ENCODE peak calls at places on chromosomes 12 and 14, in ten cellular contexts. One of them, this sample, is unnamed.

GRCh38 chr14:30227436-30227835 is 299.8 kb upstream of the PRKD1 start:
- DNase-seq in endodermal cell: no peak
- DNase-seq in HCT116: no peak
- DNase-seq in HepG2: no peak
- DNase-seq in IMR-90: peak
- DNase-seq in Karpas-422: no peak
- DNase-seq in astrocyte: no peak
- DNase-seq in keratinocyte: no peak
- DNase-seq in kidney: no peak
- DNase-seq in GM12878: no peak
- DNase-seq in this sample: no peak

GRCh38 chr12:15772405-15773018 is 16.7 kb downstream of the EPS8 start:
- DNase-seq in endodermal cell: no peak
- DNase-seq in HCT116: no peak
- DNase-seq in HepG2: peak
- DNase-seq in IMR-90: peak
- DNase-seq in Karpas-422: no peak
- DNase-seq in astrocyte: no peak
- DNase-seq in keratinocyte: no peak
- DNase-seq in kidney: no peak
- DNase-seq in GM12878: no peak
- DNase-seq in this sample: no peak

GRCh38 chr12:1562813-1563412 is 31.5 kb downstream of the FBXL14 start:
- DNase-seq in endodermal cell: no peak
- DNase-seq in HCT116: no peak
- DNase-seq in HepG2: no peak
- DNase-seq in IMR-90: no peak
- DNase-seq in Karpas-422: no peak
- DNase-seq in astrocyte: peak
- DNase-seq in keratinocyte: no peak
- DNase-seq in kidney: no peak
- DNase-seq in GM12878: no peak
- DNase-seq in this sample: no peak

GRCh38 chr12:18283776-18284175 is 22.5 kb downstream of the PIK3C2G start:
- DNase-seq in endodermal cell: peak
- DNase-seq in HCT116: no peak
- DNase-seq in HepG2: no peak
- DNase-seq in IMR-90: no peak
- DNase-seq in Karpas-422: no peak
- DNase-seq in astrocyte: no peak
- DNase-seq in keratinocyte: no peak
- DNase-seq in kidney: no peak
- DNase-seq in GM12878: no peak
- DNase-seq in this sample: no peak

GRCh38 chr12:123571343-123571813 is 13.0 kb upstream of the TMED2 start:
- DNase-seq in endodermal cell: peak
- DNase-seq in HCT116: peak
- DNase-seq in HepG2: peak
- DNase-seq in IMR-90: peak
- DNase-seq in Karpas-422: no peak
- DNase-seq in astrocyte: peak
- DNase-seq in keratinocyte: no peak
- DNase-seq in kidney: peak
- DNase-seq in GM12878: no peak
- DNase-seq in this sample: peak

GRCh38 chr12:102390068-102390467 is 90.3 kb downstream of the IGF1 start:
- DNase-seq in endodermal cell: no peak
- DNase-seq in HCT116: no peak
- DNase-seq in HepG2: no peak
- DNase-seq in IMR-90: no peak
- DNase-seq in Karpas-422: no peak
- DNase-seq in astrocyte: no peak
- DNase-seq in keratinocyte: no peak
- DNase-seq in kidney: no peak
- DNase-seq in GM12878: no peak
- DNase-seq in this sample: no peak

GRCh38 chr12:76782440-76782996 is 18.6 kb downstream of the ZDHHC17 start:
- DNase-seq in endodermal cell: no peak
- DNase-seq in HCT116: no peak
- DNase-seq in HepG2: peak
- DNase-seq in IMR-90: no peak
- DNase-seq in Karpas-422: no peak
- DNase-seq in astrocyte: no peak
- DNase-seq in keratinocyte: no peak
- DNase-seq in kidney: no peak
- DNase-seq in GM12878: no peak
- DNase-seq in this sample: no peak

GRCh38 chr14:69153848-69154208 is 909 bp upstream of the DCAF5 start:
- DNase-seq in endodermal cell: peak
- DNase-seq in HCT116: no peak
- DNase-seq in HepG2: peak
- DNase-seq in IMR-90: no peak
- DNase-seq in Karpas-422: peak
- DNase-seq in astrocyte: peak
- DNase-seq in keratinocyte: no peak
- DNase-seq in kidney: peak
- DNase-seq in GM12878: no peak
- DNase-seq in this sample: peak

GRCh38 chr12:11958216-11959091 is 112.3 kb upstream of the BCL2L14 start:
- DNase-seq in endodermal cell: peak
- DNase-seq in HCT116: no peak
- DNase-seq in HepG2: peak
- DNase-seq in IMR-90: peak
- DNase-seq in Karpas-422: no peak
- DNase-seq in astrocyte: peak
- DNase-seq in keratinocyte: no peak
- DNase-seq in kidney: no peak
- DNase-seq in GM12878: no peak
- DNase-seq in this sample: no peak

GRCh38 chr12:58249610-58250009 is 308.2 kb downstream of the ATP23 start:
- DNase-seq in endodermal cell: peak
- DNase-seq in HCT116: no peak
- DNase-seq in HepG2: no peak
- DNase-seq in IMR-90: no peak
- DNase-seq in Karpas-422: no peak
- DNase-seq in astrocyte: peak
- DNase-seq in keratinocyte: no peak
- DNase-seq in kidney: no peak
- DNase-seq in GM12878: no peak
- DNase-seq in this sample: no peak

GRCh38 chr12:68733661-68734071 is 12.3 kb upstream of the SLC35E3 start:
- DNase-seq in endodermal cell: no peak
- DNase-seq in HCT116: no peak
- DNase-seq in HepG2: no peak
- DNase-seq in IMR-90: peak
- DNase-seq in Karpas-422: no peak
- DNase-seq in astrocyte: peak
- DNase-seq in keratinocyte: no peak
- DNase-seq in kidney: no peak
- DNase-seq in GM12878: no peak
- DNase-seq in this sample: no peak

GRCh38 chr12:124507188-124508109 is 60.0 kb downstream of the NCOR2 start:
- DNase-seq in endodermal cell: no peak
- DNase-seq in HCT116: no peak
- DNase-seq in HepG2: no peak
- DNase-seq in IMR-90: peak
- DNase-seq in Karpas-422: no peak
- DNase-seq in astrocyte: peak
- DNase-seq in keratinocyte: no peak
- DNase-seq in kidney: peak
- DNase-seq in GM12878: no peak
- DNase-seq in this sample: no peak

GRCh38 chr12:116376354-116377193 is 99.1 kb upstream of the MED13L start:
- DNase-seq in endodermal cell: no peak
- DNase-seq in HCT116: no peak
- DNase-seq in HepG2: no peak
- DNase-seq in IMR-90: peak
- DNase-seq in Karpas-422: no peak
- DNase-seq in astrocyte: peak
- DNase-seq in keratinocyte: no peak
- DNase-seq in kidney: no peak
- DNase-seq in GM12878: no peak
- DNase-seq in this sample: no peak

GRCh38 chr12:48768147-48768546 is 20.7 kb downstream of the ADCY6 start:
- DNase-seq in endodermal cell: peak
- DNase-seq in HCT116: no peak
- DNase-seq in HepG2: no peak
- DNase-seq in IMR-90: no peak
- DNase-seq in Karpas-422: no peak
- DNase-seq in astrocyte: no peak
- DNase-seq in keratinocyte: no peak
- DNase-seq in kidney: no peak
- DNase-seq in GM12878: no peak
- DNase-seq in this sample: no peak

GRCh38 chr12:120399531-120399930 is 30.6 kb upstream of the MSI1 start:
- DNase-seq in endodermal cell: no peak
- DNase-seq in HCT116: no peak
- DNase-seq in HepG2: no peak
- DNase-seq in IMR-90: peak
- DNase-seq in Karpas-422: peak
- DNase-seq in astrocyte: peak
- DNase-seq in keratinocyte: no peak
- DNase-seq in kidney: no peak
- DNase-seq in GM12878: peak
- DNase-seq in this sample: no peak

DNA sequence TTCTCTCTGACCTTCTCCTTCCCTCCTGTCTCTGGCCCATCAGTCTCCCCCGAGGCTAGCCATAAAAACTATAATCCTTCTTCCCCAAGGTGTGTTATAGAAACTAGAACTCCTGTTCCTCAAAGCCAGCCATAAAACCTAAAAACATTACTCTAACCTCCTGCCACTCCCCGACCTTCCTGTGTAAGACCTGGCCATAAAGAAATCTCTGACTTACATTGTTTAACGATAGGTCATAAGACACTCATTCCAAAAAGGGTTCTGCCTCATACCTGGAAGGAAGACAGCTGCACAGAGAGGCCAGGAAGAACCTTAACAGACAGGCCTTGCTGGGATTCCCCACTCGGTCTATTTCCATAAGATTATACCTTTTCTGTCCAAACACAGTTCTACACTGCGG is 70.9 kb upstream of the EEA1 start:
- DNase-seq in endodermal cell: no peak
- DNase-seq in HCT116: no peak
- DNase-seq in HepG2: no peak
- DNase-seq in IMR-90: no peak
- DNase-seq in Karpas-422: no peak
- DNase-seq in astrocyte: no peak
- DNase-seq in keratinocyte: no peak
- DNase-seq in kidney: no peak
- DNase-seq in GM12878: no peak
- DNase-seq in this sample: peak
- H3K9ac ChIP-seq in endodermal cell: no peak
- H3K9ac ChIP-seq in HCT116: no peak
- H3K9ac ChIP-seq in HepG2: no peak
- H3K9ac ChIP-seq in IMR-90: no peak
- H3K9ac ChIP-seq in Karpas-422: no peak
- H3K9ac ChIP-seq in astrocyte: no peak
- H3K9ac ChIP-seq in keratinocyte: no peak
- H3K9ac ChIP-seq in kidney: no peak
- H3K9ac ChIP-seq in GM12878: no peak
- H3K9ac ChIP-seq in this sample: no peak

GRCh38 chr12:95070378-95070777 is 3.0 kb downstream of the NR2C1 start:
- DNase-seq in endodermal cell: no peak
- DNase-seq in HCT116: no peak
- DNase-seq in HepG2: no peak
- DNase-seq in IMR-90: no peak
- DNase-seq in Karpas-422: no peak
- DNase-seq in astrocyte: no peak
- DNase-seq in keratinocyte: no peak
- DNase-seq in kidney: no peak
- DNase-seq in GM12878: no peak
- DNase-seq in this sample: no peak

GRCh38 chr12:95060951-95061350 is 12.5 kb downstream of the NR2C1 start:
- DNase-seq in endodermal cell: no peak
- DNase-seq in HCT116: no peak
- DNase-seq in HepG2: no peak
- DNase-seq in IMR-90: no peak
- DNase-seq in Karpas-422: no peak
- DNase-seq in astrocyte: no peak
- DNase-seq in keratinocyte: no peak
- DNase-seq in kidney: no peak
- DNase-seq in GM12878: no peak
- DNase-seq in this sample: no peak

GRCh38 chr12:95066091-95066855 is 7.1 kb downstream of the NR2C1 start:
- DNase-seq in endodermal cell: no peak
- DNase-seq in HCT116: no peak
- DNase-seq in HepG2: no peak
- DNase-seq in IMR-90: no peak
- DNase-seq in Karpas-422: no peak
- DNase-seq in astrocyte: no peak
- DNase-seq in keratinocyte: no peak
- DNase-seq in kidney: no peak
- DNase-seq in GM12878: no peak
- DNase-seq in this sample: no peak
- H3K9ac ChIP-seq in endodermal cell: no peak
- H3K9ac ChIP-seq in HCT116: no peak
- H3K9ac ChIP-seq in HepG2: no peak
- H3K9ac ChIP-seq in IMR-90: no peak
- H3K9ac ChIP-seq in Karpas-422: no peak
- H3K9ac ChIP-seq in astrocyte: no peak
- H3K9ac ChIP-seq in keratinocyte: no peak
- H3K9ac ChIP-seq in kidney: no peak
- H3K9ac ChIP-seq in GM12878: no peak
- H3K9ac ChIP-seq in this sample: no peak

GRCh38 chr12:52667509-52667908 is 12.7 kb downstream of the KRT1 start:
- DNase-seq in endodermal cell: peak
- DNase-seq in HCT116: no peak
- DNase-seq in HepG2: no peak
- DNase-seq in IMR-90: no peak
- DNase-seq in Karpas-422: peak
- DNase-seq in astrocyte: no peak
- DNase-seq in keratinocyte: no peak
- DNase-seq in kidney: no peak
- DNase-seq in GM12878: no peak
- DNase-seq in this sample: no peak
- H3K9ac ChIP-seq in endodermal cell: no peak
- H3K9ac ChIP-seq in HCT116: no peak
- H3K9ac ChIP-seq in HepG2: no peak
- H3K9ac ChIP-seq in IMR-90: no peak
- H3K9ac ChIP-seq in Karpas-422: no peak
- H3K9ac ChIP-seq in astrocyte: no peak
- H3K9ac ChIP-seq in keratinocyte: no peak
- H3K9ac ChIP-seq in kidney: no peak
- H3K9ac ChIP-seq in GM12878: no peak
- H3K9ac ChIP-seq in this sample: no peak

DNA sequence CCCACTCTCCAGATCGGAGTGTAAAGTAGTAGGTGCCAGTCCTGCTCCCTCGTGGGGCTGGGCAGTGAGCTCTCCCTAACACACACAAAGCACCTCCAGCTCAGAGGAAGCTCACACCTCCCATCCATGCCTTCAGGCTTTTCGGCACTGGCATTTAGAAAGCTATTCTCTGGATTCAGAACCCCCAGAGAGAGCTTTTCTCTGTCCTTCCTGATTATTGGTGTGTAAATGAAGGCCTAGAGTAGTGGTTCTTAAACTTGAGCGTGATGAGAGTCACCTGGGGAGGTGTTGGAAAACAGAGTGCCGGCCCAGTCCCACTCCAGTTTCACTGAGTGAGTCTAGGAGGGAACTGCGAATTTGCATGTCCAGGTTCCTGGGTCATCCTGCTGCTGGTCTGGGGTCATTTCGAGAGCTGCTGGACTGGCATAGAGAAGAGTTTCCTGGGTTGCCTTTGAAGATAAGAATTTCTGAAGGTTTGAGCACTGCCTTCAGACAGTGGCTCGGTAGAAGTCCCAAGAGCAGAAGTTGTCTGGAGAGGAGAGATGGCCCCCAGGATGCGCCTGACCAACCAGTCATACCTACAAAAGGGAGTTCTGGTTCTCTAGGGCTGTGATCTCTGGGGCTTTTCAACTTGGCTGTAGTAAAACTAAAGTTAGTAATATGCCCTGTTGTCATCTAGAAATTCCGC is 15.1 kb downstream of the CD9 start:
- DNase-seq in endodermal cell: peak
- DNase-seq in HCT116: no peak
- DNase-seq in HepG2: no peak
- DNase-seq in IMR-90: no peak
- DNase-seq in Karpas-422: no peak
- DNase-seq in astrocyte: no peak
- DNase-seq in keratinocyte: no peak
- DNase-seq in kidney: no peak
- DNase-seq in GM12878: no peak
- DNase-seq in this sample: no peak
- H3K9ac ChIP-seq in endodermal cell: no peak
- H3K9ac ChIP-seq in HCT116: peak
- H3K9ac ChIP-seq in HepG2: no peak
- H3K9ac ChIP-seq in IMR-90: no peak
- H3K9ac ChIP-seq in Karpas-422: no peak
- H3K9ac ChIP-seq in astrocyte: peak
- H3K9ac ChIP-seq in keratinocyte: peak
- H3K9ac ChIP-seq in kidney: peak
- H3K9ac ChIP-seq in GM12878: no peak
- H3K9ac ChIP-seq in this sample: peak

This sample was measured in colonic mucosa.